ENCODE peak calls at places on chromosomes 6 and 20, in ten cellular contexts. N is MCF 10A, L is cardiac fibroblast, E is mucosa of descending colon, I is GM13976, F is AG09319, M is fibroblast of mammary gland, Y is AG10803, D is Peyer's patch, R is mesothelial cell of epicardium. X is an unnamed sample.

GRCh38 chr6:41704656-41705328 is 30.6 kb downstream of the TFEB start:
- DNase-seq in N (no peak), L (no peak), E (no peak), I (no peak), F (no peak), M (no peak), Y (no peak), D (no peak), R (no peak), X (no peak)

GRCh38 chr20:13009682-13010406 is 1.1 kb downstream of the SPTLC3 start:
- DNase-seq in N (peak), L (peak), E (no peak), I (peak), F (peak), M (peak), Y (peak), D (no peak), R (no peak), X (peak)

GRCh38 chr20:50722466-50723155 is 8.8 kb upstream of the PARD6B start:
- DNase-seq in N (no peak), L (no peak), E (no peak), I (no peak), F (no peak), M (no peak), Y (no peak), D (peak), R (no peak), X (no peak)

GRCh38 chr20:2626853-2627541 is 25.4 kb upstream of the NOP56 start:
- DNase-seq in N (peak), L (peak), E (peak), I (no peak), F (peak), M (peak), Y (peak), D (peak), R (no peak), X (no peak)

GRCh38 chr6:79647756-79648155 is 16.6 kb downstream of the SH3BGRL2 start:
- DNase-seq in N (no peak), L (no peak), E (no peak), I (no peak), F (no peak), M (no peak), Y (no peak), D (no peak), R (no peak), X (no peak)

GRCh38 chr20:2403291-2404052 is 22.8 kb downstream of the TGM6 start:
- DNase-seq in N (no peak), L (no peak), E (no peak), I (no peak), F (no peak), M (no peak), Y (no peak), D (no peak), R (no peak), X (peak)

GRCh38 chr6:4274382-4275082 is 139.2 kb upstream of the ECI2 start:
- DNase-seq in N (no peak), L (peak), E (no peak), I (no peak), F (no peak), M (no peak), Y (no peak), D (no peak), R (no peak), X (no peak)

GRCh38 chr6:28742668-28743270 is 181.0 kb downstream of the TRIM27 start:
- DNase-seq in N (peak), L (peak), E (no peak), I (no peak), F (no peak), M (peak), Y (peak), D (no peak), R (no peak), X (peak)

GRCh38 chr20:63850689-63851547 is 10.4 kb upstream of the ABHD16B start:
- DNase-seq in N (no peak), L (no peak), E (no peak), I (peak), F (no peak), M (no peak), Y (no peak), D (no peak), R (no peak), X (peak)

GRCh38 chr20:14568225-14568624 is 230.8 kb upstream of the FLRT3 start:
- DNase-seq in N (no peak), L (no peak), E (no peak), I (no peak), F (no peak), M (no peak), Y (peak), D (no peak), R (no peak), X (no peak)

GRCh38 chr6:151054304-151054703 is 185.5 kb upstream of the AKAP12 start:
- DNase-seq in N (no peak), L (peak), E (no peak), I (no peak), F (no peak), M (peak), Y (no peak), D (no peak), R (no peak), X (peak)

GRCh38 chr20:50245561-50246366 is 55.1 kb downstream of the CEBPB start:
- DNase-seq in N (peak), L (peak), E (no peak), I (no peak), F (peak), M (peak), Y (peak), D (no peak), R (no peak), X (peak)

GRCh38 chr6:43923376-43924221 is 153.6 kb downstream of the VEGFA start:
- DNase-seq in N (peak), L (peak), E (no peak), I (no peak), F (no peak), M (peak), Y (peak), D (no peak), R (no peak), X (peak)

GRCh38 chr6:43929511-43929910 is 159.5 kb downstream of the VEGFA start:
- DNase-seq in N (no peak), L (no peak), E (no peak), I (no peak), F (no peak), M (no peak), Y (no peak), D (no peak), R (no peak), X (no peak)

GRCh38 chr6:43927525-43928210 is 157.7 kb downstream of the VEGFA start:
- DNase-seq in N (peak), L (no peak), E (peak), I (no peak), F (no peak), M (no peak), Y (no peak), D (peak), R (no peak), X (peak)

GRCh38 chr6:43924222-43924702 is 154.3 kb downstream of the VEGFA start:
- DNase-seq in N (peak), L (peak), E (no peak), I (no peak), F (no peak), M (peak), Y (peak), D (no peak), R (no peak), X (peak)

GRCh38 chr6:43926644-43927524 is 156.9 kb downstream of the VEGFA start:
- DNase-seq in N (peak), L (peak), E (peak), I (no peak), F (peak), M (peak), Y (peak), D (peak), R (no peak), X (peak)
- TF ChIP-seq CTCF in N (no peak), L (no peak), E (no peak), I (no peak), F (no peak), M (no peak), Y (peak), D (no peak), R (no peak), X (no peak)

GRCh38 chr20:34539756-34540155 is 18.8 kb upstream of the MAP1LC3A start:
- DNase-seq in N (no peak), L (no peak), E (peak), I (no peak), F (no peak), M (no peak), Y (no peak), D (no peak), R (no peak), X (no peak)

GRCh38 chr20:34538671-34539123 is 19.8 kb upstream of the MAP1LC3A start:
- DNase-seq in N (peak), L (peak), E (peak), I (peak), F (peak), M (peak), Y (peak), D (peak), R (no peak), X (peak)

GRCh38 chr20:34535301-34535840 is 19.1 kb downstream of the DYNLRB1 start:
- DNase-seq in N (no peak), L (no peak), E (peak), I (no peak), F (no peak), M (no peak), Y (no peak), D (no peak), R (no peak), X (no peak)

GRCh38 chr20:34536798-34537394 is 20.7 kb downstream of the DYNLRB1 start:
- DNase-seq in N (no peak), L (peak), E (peak), I (no peak), F (no peak), M (peak), Y (peak), D (peak), R (no peak), X (peak)

DNA sequence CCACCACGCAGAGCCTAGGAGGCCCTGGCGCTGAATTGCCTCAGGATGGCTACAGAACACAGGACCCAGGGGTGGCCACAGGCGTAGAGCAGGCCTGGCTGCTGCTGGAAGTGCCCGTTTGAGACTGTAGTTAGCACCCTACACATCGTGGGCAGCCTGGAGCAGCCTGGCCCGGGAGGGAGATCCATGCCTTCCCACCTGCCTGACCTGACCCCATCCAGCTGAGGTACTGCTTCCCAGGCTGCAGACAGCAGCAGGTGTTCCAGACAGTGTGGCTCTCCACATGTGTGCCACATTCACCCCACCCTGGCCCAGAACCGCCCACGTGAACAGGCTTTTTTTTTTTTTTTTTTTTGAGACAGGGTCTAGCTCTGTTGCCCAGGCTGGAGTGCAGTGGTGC is 20.9 kb upstream of the MAP1LC3A start:
- DNase-seq in N (no peak), L (no peak), E (peak), I (no peak), F (no peak), M (no peak), Y (no peak), D (no peak), R (no peak), X (no peak)
- TF ChIP-seq CTCF in N (no peak), L (no peak), E (no peak), I (no peak), F (no peak), M (no peak), Y (no peak), D (no peak), R (no peak), X (no peak)

GRCh38 chr6:14711056-14711703 is 534.7 kb upstream of the JARID2 start:
- DNase-seq in N (peak), L (peak), E (no peak), I (peak), F (no peak), M (peak), Y (peak), D (peak), R (no peak), X (peak)
- TF ChIP-seq CTCF in N (peak), L (peak), E (no peak), I (peak), F (peak), M (peak), Y (peak), D (peak), R (no peak), X (peak)

DNA sequence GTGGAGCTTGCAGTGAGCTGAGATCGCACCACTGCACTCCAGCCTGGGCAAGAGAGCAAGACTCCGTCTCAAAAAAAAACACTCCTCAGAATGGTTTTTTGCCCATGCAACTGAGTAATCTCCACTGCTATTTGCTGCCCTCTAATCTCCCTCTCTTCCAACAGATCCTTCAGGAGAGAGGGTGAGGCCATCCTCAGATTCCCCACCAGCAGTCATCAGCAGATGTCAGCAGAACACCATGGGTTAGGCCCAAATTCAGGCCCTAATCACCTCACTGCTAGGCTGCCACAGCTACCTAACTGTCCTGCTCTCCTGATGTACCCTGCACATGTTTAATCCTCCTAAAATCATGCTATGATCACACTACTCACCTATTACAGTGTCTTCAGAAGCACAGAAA is 63.2 kb upstream of the BEND6 start:
- DNase-seq in N (peak), L (no peak), E (no peak), I (no peak), F (no peak), M (peak), Y (peak), D (no peak), R (no peak), X (no peak)
- TF ChIP-seq CTCF in N (no peak), L (no peak), E (no peak), I (no peak), F (peak), M (peak), Y (peak), D (no peak), R (no peak), X (no peak)

GRCh38 chr6:136526937-136527336 is 23.3 kb downstream of the MAP7 start:
- DNase-seq in N (no peak), L (no peak), E (no peak), I (no peak), F (no peak), M (no peak), Y (no peak), D (no peak), R (no peak), X (no peak)

GRCh38 chr6:136526196-136526930 is 23.9 kb downstream of the MAP7 start:
- DNase-seq in N (no peak), L (peak), E (peak), I (peak), F (no peak), M (peak), Y (peak), D (no peak), R (peak), X (peak)

GRCh38 chr6:136524339-136524935 is 25.8 kb downstream of the MAP7 start:
- DNase-seq in N (no peak), L (no peak), E (no peak), I (no peak), F (no peak), M (no peak), Y (no peak), D (no peak), R (no peak), X (no peak)

GRCh38 chr6:136524936-136525413 is 25.2 kb downstream of the MAP7 start:
- DNase-seq in N (no peak), L (no peak), E (no peak), I (peak), F (no peak), M (no peak), Y (no peak), D (no peak), R (no peak), X (no peak)

DNA sequence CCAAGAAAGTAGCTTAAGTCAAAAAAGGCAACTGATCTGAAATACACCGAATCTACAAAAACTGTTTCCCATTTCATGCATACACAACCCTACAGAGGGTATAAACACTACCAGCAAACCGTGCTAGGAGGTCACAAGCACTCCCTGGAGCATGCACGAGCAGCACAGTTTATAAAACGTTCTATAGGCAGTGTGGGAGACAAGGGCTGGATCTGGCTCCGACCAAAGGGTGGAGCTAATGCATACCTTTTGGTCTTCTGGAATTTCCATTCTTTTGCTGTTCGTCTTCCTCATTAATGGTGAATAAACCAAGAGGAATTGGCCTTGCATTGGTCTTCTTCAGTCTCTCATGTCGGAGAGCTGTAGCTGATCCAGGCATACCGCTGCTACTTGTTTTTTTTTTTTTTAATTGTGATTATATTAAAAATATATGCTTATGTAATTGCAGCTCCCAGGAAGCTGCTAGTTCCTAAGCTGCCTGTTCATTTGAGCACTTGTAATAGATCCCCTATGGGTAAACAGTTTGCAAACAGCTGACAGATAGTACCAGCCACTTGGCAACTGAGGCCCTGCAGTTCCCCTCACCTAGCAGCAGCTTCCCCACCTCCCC is 24.5 kb downstream of the MAP7 start:
- DNase-seq in N (no peak), L (no peak), E (no peak), I (no peak), F (no peak), M (no peak), Y (peak), D (no peak), R (no peak), X (no peak)
- TF ChIP-seq CTCF in N (no peak), L (no peak), E (no peak), I (no peak), F (no peak), M (no peak), Y (no peak), D (no peak), R (no peak), X (no peak)

GRCh38 chr6:72959821-72960220 is 265.5 kb downstream of the KHDC1L start:
- DNase-seq in N (no peak), L (peak), E (no peak), I (no peak), F (no peak), M (no peak), Y (no peak), D (no peak), R (no peak), X (peak)
- TF ChIP-seq CTCF in N (no peak), L (no peak), E (no peak), I (no peak), F (no peak), M (no peak), Y (no peak), D (no peak), R (no peak), X (no peak)

X was measured in osteoblast.